ENCODE peak calls at places on chromosomes 5 and 9, in five cellular contexts. One of them, this sample, is unnamed. For H3K4me1, the result is how much of the 10 kb centered on the place peaks cover.

GRCh38 chr9:69153707-69154521 is 20.2 kb upstream of the TJP2 start:
- DNase-seq in Panc1: no peak
- DNase-seq in lung: peak
- DNase-seq in CD4-positive, CD25-positive, alpha-beta regulatory T cell: no peak
- DNase-seq in aorta: no peak
- DNase-seq in this sample: no peak

GRCh38 chr9:116154334-116154975 is 864 bp downstream of the PAPPA start:
- DNase-seq in lung: no peak
- DNase-seq in aorta: peak
- DNase-seq in CD4-positive, CD25-positive, alpha-beta regulatory T cell: no peak
- DNase-seq in Panc1: no peak
- DNase-seq in this sample: no peak

GRCh38 chr9:78366827-78367226 is 69.9 kb downstream of the PSAT1 start:
- DNase-seq in lung: no peak
- DNase-seq in Panc1: no peak
- DNase-seq in CD4-positive, CD25-positive, alpha-beta regulatory T cell: no peak
- DNase-seq in aorta: no peak
- DNase-seq in this sample: no peak

GRCh38 chr9:113658565-113658935 is 195.0 kb downstream of the RGS3 start:
- DNase-seq in CD4-positive, CD25-positive, alpha-beta regulatory T cell: no peak
- DNase-seq in aorta: no peak
- DNase-seq in Panc1: no peak
- DNase-seq in lung: no peak
- DNase-seq in this sample: no peak

GRCh38 chr5:88889165-88890069 is 6.4 kb upstream of the MEF2C start:
- DNase-seq in lung: peak
- DNase-seq in aorta: peak
- DNase-seq in Panc1: no peak
- DNase-seq in CD4-positive, CD25-positive, alpha-beta regulatory T cell: no peak
- DNase-seq in this sample: no peak

GRCh38 chr9:28882528-28882927 is 1309.2 kb upstream of the C9orf72 start:
- DNase-seq in lung: no peak
- DNase-seq in aorta: no peak
- DNase-seq in CD4-positive, CD25-positive, alpha-beta regulatory T cell: no peak
- DNase-seq in Panc1: no peak
- DNase-seq in this sample: no peak

GRCh38 chr5:107487056-107487461 is 183.7 kb downstream of the EFNA5 start:
- DNase-seq in CD4-positive, CD25-positive, alpha-beta regulatory T cell: no peak
- DNase-seq in aorta: no peak
- DNase-seq in lung: no peak
- DNase-seq in Panc1: no peak
- DNase-seq in this sample: no peak

GRCh38 chr5:159805021-159805420 is 111.3 kb upstream of the ADRA1B start:
- DNase-seq in aorta: no peak
- DNase-seq in Panc1: no peak
- DNase-seq in lung: no peak
- DNase-seq in CD4-positive, CD25-positive, alpha-beta regulatory T cell: no peak
- DNase-seq in this sample: no peak

GRCh38 chr9:123346826-123347225 is 9.2 kb upstream of the CRB2 start:
- DNase-seq in CD4-positive, CD25-positive, alpha-beta regulatory T cell: no peak
- DNase-seq in Panc1: no peak
- DNase-seq in lung: no peak
- DNase-seq in aorta: no peak
- DNase-seq in this sample: no peak

GRCh38 chr5:139569276-139569955 is 8.3 kb downstream of the UBE2D2 start:
- DNase-seq in lung: no peak
- DNase-seq in aorta: no peak
- DNase-seq in Panc1: no peak
- DNase-seq in CD4-positive, CD25-positive, alpha-beta regulatory T cell: no peak
- DNase-seq in this sample: no peak

GRCh38 chr9:80382523-80382922 is 810.8 kb downstream of the TLE4 start:
- DNase-seq in lung: no peak
- DNase-seq in Panc1: no peak
- DNase-seq in CD4-positive, CD25-positive, alpha-beta regulatory T cell: no peak
- DNase-seq in aorta: no peak
- DNase-seq in this sample: no peak

GRCh38 chr9:76403352-76403751 is 9.1 kb upstream of the RFK start:
- DNase-seq in lung: no peak
- DNase-seq in aorta: no peak
- DNase-seq in Panc1: no peak
- DNase-seq in CD4-positive, CD25-positive, alpha-beta regulatory T cell: peak
- DNase-seq in this sample: no peak

GRCh38 chr5:139795074-139796001 is at the start of gene PSD2:
- DNase-seq in Panc1: no peak
- DNase-seq in CD4-positive, CD25-positive, alpha-beta regulatory T cell: no peak
- DNase-seq in lung: no peak
- DNase-seq in aorta: peak
- DNase-seq in this sample: no peak

GRCh38 chr9:133238851-133239532 is 29.9 kb upstream of the OBP2B start:
- DNase-seq in aorta: peak
- DNase-seq in lung: peak
- DNase-seq in CD4-positive, CD25-positive, alpha-beta regulatory T cell: peak
- DNase-seq in Panc1: peak
- DNase-seq in this sample: peak

GRCh38 chr5:109041319-109041718 is 293.6 kb downstream of the FER start:
- DNase-seq in CD4-positive, CD25-positive, alpha-beta regulatory T cell: no peak
- DNase-seq in Panc1: no peak
- DNase-seq in lung: no peak
- DNase-seq in aorta: no peak
- DNase-seq in this sample: no peak

GRCh38 chr5:139215176-139215975 is 17.2 kb upstream of the SIL1 start:
- DNase-seq in aorta: no peak
- DNase-seq in CD4-positive, CD25-positive, alpha-beta regulatory T cell: no peak
- DNase-seq in lung: no peak
- DNase-seq in Panc1: no peak
- DNase-seq in this sample: no peak

GRCh38 chr5:168851902-168852321 is 272.7 kb upstream of the PANK3 start:
- DNase-seq in lung: no peak
- DNase-seq in Panc1: no peak
- DNase-seq in CD4-positive, CD25-positive, alpha-beta regulatory T cell: no peak
- DNase-seq in aorta: no peak
- DNase-seq in this sample: no peak

GRCh38 chr5:164052536-164053090 is 547.2 kb downstream of the MAT2B start:
- DNase-seq in aorta: no peak
- DNase-seq in Panc1: no peak
- DNase-seq in lung: no peak
- DNase-seq in CD4-positive, CD25-positive, alpha-beta regulatory T cell: no peak
- DNase-seq in this sample: no peak

GRCh38 chr5:150531686-150532085 is 23.8 kb downstream of the NDST1 start:
- DNase-seq in CD4-positive, CD25-positive, alpha-beta regulatory T cell: no peak
- DNase-seq in Panc1: no peak
- DNase-seq in aorta: no peak
- DNase-seq in lung: no peak
- DNase-seq in this sample: no peak

GRCh38 chr5:7779019-7779662 is 71.8 kb downstream of the CFAP90 start:
- DNase-seq in Panc1: no peak
- DNase-seq in lung: no peak
- DNase-seq in CD4-positive, CD25-positive, alpha-beta regulatory T cell: peak
- DNase-seq in aorta: no peak
- DNase-seq in this sample: no peak

GRCh38 chr9:131839281-131840084 is 99.6 kb upstream of the RAPGEF1 start:
- DNase-seq in Panc1: peak
- DNase-seq in aorta: no peak
- DNase-seq in CD4-positive, CD25-positive, alpha-beta regulatory T cell: peak
- DNase-seq in lung: no peak
- DNase-seq in this sample: no peak

GRCh38 chr9:131841765-131842318 is 102.0 kb upstream of the RAPGEF1 start:
- DNase-seq in CD4-positive, CD25-positive, alpha-beta regulatory T cell: no peak
- DNase-seq in lung: no peak
- DNase-seq in Panc1: no peak
- DNase-seq in aorta: no peak
- DNase-seq in this sample: no peak

GRCh38 chr9:131838581-131839280 is 98.9 kb upstream of the RAPGEF1 start:
- DNase-seq in lung: no peak
- DNase-seq in aorta: no peak
- DNase-seq in CD4-positive, CD25-positive, alpha-beta regulatory T cell: no peak
- DNase-seq in Panc1: no peak
- DNase-seq in this sample: no peak

GRCh38 chr9:131840220-131840619 is 100.3 kb upstream of the RAPGEF1 start:
- DNase-seq in aorta: no peak
- DNase-seq in Panc1: no peak
- DNase-seq in CD4-positive, CD25-positive, alpha-beta regulatory T cell: peak
- DNase-seq in lung: no peak
- DNase-seq in this sample: no peak

DNA sequence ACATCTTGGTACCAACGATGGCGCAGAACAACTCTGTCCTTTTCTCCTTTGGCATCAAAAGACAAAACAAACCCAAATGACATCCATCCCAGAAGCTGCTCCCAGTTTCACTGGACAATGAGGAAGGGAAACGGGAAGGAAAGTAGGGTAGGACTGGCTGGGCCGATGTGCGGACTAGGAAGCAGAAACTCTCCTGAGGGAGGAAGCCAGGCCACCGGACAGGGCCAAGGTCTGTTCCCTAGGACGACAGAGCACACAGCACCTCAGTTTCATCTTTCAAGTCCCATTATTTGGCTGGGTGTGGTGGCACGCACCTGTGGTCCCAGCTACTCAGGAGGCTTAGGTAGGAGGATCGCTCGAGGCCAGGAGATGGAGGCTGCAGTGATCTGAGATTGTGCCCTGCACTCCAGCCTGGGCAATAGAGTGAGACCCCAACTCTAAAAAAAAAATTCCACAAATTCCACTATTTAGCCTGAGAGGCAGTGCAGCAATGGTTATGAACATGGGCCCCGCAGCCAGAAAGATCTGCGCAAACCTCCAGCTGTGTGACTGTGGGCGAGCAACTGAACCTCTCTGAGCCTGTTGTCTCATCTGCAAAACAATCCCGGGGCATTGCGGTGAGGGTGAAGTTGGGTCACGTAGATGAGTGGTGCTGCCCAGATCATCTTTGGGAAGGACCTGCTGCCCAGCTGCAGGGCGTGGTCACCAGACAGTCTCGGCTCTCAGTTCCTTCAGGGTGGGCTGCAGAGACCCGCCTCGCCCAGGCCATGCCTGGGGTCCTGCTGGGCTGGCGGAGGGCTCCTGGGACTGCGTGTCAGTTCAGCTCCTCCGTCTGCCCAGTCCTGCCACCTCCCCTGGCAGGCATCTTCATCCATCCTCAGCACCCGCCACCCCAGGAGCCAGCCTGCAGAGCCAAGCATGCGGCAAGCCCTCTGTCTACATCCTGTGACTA is 101.2 kb upstream of the RAPGEF1 start:
- DNase-seq in lung: no peak
- DNase-seq in aorta: no peak
- DNase-seq in CD4-positive, CD25-positive, alpha-beta regulatory T cell: no peak
- DNase-seq in Panc1: no peak
- DNase-seq in this sample: no peak
- H3K4me1 ChIP-seq in lung: under half
- H3K4me1 ChIP-seq in aorta: under half
- H3K4me1 ChIP-seq in CD4-positive, CD25-positive, alpha-beta regulatory T cell: under half
- H3K4me1 ChIP-seq in Panc1: under half
- H3K4me1 ChIP-seq in this sample: under half

GRCh38 chr5:157271740-157272271 is 5.9 kb downstream of the CYFIP2 start:
- DNase-seq in aorta: no peak
- DNase-seq in lung: no peak
- DNase-seq in Panc1: no peak
- DNase-seq in CD4-positive, CD25-positive, alpha-beta regulatory T cell: peak
- DNase-seq in this sample: no peak

GRCh38 chr5:157279605-157280239 is 13.8 kb downstream of the CYFIP2 start:
- DNase-seq in Panc1: no peak
- DNase-seq in aorta: no peak
- DNase-seq in lung: peak
- DNase-seq in CD4-positive, CD25-positive, alpha-beta regulatory T cell: no peak
- DNase-seq in this sample: no peak

GRCh38 chr5:157273131-157273556 is 7.2 kb downstream of the CYFIP2 start:
- DNase-seq in Panc1: no peak
- DNase-seq in CD4-positive, CD25-positive, alpha-beta regulatory T cell: no peak
- DNase-seq in lung: no peak
- DNase-seq in aorta: no peak
- DNase-seq in this sample: no peak

GRCh38 chr5:157278319-157279037 is 12.6 kb downstream of the CYFIP2 start:
- DNase-seq in CD4-positive, CD25-positive, alpha-beta regulatory T cell: no peak
- DNase-seq in Panc1: no peak
- DNase-seq in lung: no peak
- DNase-seq in aorta: no peak
- DNase-seq in this sample: no peak

GRCh38 chr5:157275403-157275802 is 9.5 kb downstream of the CYFIP2 start:
- DNase-seq in aorta: no peak
- DNase-seq in CD4-positive, CD25-positive, alpha-beta regulatory T cell: no peak
- DNase-seq in Panc1: no peak
- DNase-seq in lung: no peak
- DNase-seq in this sample: no peak
- H3K27ac ChIP-seq in aorta: no peak
- H3K27ac ChIP-seq in CD4-positive, CD25-positive, alpha-beta regulatory T cell: peak
- H3K27ac ChIP-seq in Panc1: no peak
- H3K27ac ChIP-seq in lung: no peak
- H3K27ac ChIP-seq in this sample: no peak

GRCh38 chr5:104345513-104345823 is 782.9 kb upstream of the NUDT12 start:
- DNase-seq in aorta: no peak
- DNase-seq in Panc1: no peak
- DNase-seq in lung: no peak
- DNase-seq in CD4-positive, CD25-positive, alpha-beta regulatory T cell: no peak
- DNase-seq in this sample: no peak

GRCh38 chr5:104352954-104353353 is 790.4 kb upstream of the NUDT12 start:
- DNase-seq in lung: no peak
- DNase-seq in Panc1: no peak
- DNase-seq in CD4-positive, CD25-positive, alpha-beta regulatory T cell: no peak
- DNase-seq in aorta: no peak
- DNase-seq in this sample: no peak

GRCh38 chr5:104344809-104345512 is 782.4 kb upstream of the NUDT12 start:
- DNase-seq in CD4-positive, CD25-positive, alpha-beta regulatory T cell: no peak
- DNase-seq in lung: no peak
- DNase-seq in Panc1: no peak
- DNase-seq in aorta: no peak
- DNase-seq in this sample: no peak

GRCh38 chr5:104347119-104347708 is 784.6 kb upstream of the NUDT12 start:
- DNase-seq in CD4-positive, CD25-positive, alpha-beta regulatory T cell: no peak
- DNase-seq in aorta: no peak
- DNase-seq in lung: no peak
- DNase-seq in Panc1: no peak
- DNase-seq in this sample: no peak
- H3K4me1 ChIP-seq in CD4-positive, CD25-positive, alpha-beta regulatory T cell: under half
- H3K4me1 ChIP-seq in aorta: under half
- H3K4me1 ChIP-seq in lung: under half
- H3K4me1 ChIP-seq in Panc1: under half
- H3K4me1 ChIP-seq in this sample: under half

GRCh38 chr5:92805446-92805845 is 775.6 kb downstream of the NR2F1-AS1 start:
- DNase-seq in aorta: no peak
- DNase-seq in Panc1: no peak
- DNase-seq in lung: no peak
- DNase-seq in CD4-positive, CD25-positive, alpha-beta regulatory T cell: no peak
- DNase-seq in this sample: no peak

GRCh38 chr5:92810036-92810435 is 771.0 kb downstream of the NR2F1-AS1 start:
- DNase-seq in aorta: no peak
- DNase-seq in lung: no peak
- DNase-seq in Panc1: no peak
- DNase-seq in CD4-positive, CD25-positive, alpha-beta regulatory T cell: no peak
- DNase-seq in this sample: no peak

DNA sequence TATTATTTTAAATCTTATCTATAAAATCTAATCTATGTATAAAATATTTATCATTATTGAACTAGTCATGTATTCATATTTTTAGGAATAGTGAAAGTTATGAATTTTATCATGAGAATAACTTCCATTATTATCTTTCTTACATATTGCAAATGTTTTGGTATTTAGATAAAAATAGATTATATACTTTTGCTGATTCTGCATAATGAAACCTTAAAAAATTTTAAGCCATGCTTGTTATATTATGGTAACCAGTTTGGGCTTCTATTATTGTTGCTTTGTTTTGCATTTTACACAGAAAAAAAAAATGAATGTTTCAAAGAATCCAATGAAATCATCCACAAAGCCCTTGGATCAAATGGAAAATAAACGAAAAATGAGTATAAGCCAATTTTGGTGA is 772.5 kb downstream of the NR2F1-AS1 start:
- DNase-seq in Panc1: no peak
- DNase-seq in aorta: no peak
- DNase-seq in CD4-positive, CD25-positive, alpha-beta regulatory T cell: no peak
- DNase-seq in lung: no peak
- DNase-seq in this sample: no peak
- H3K27ac ChIP-seq in Panc1: peak
- H3K27ac ChIP-seq in aorta: no peak
- H3K27ac ChIP-seq in CD4-positive, CD25-positive, alpha-beta regulatory T cell: no peak
- H3K27ac ChIP-seq in lung: no peak
- H3K27ac ChIP-seq in this sample: no peak